ENCODE peak calls at places on chromosome 20, in ten cellular contexts. H is WTC11, Z is foreskin fibroblast, A is stomach, X is nephron progenitor cell, W is left ventricle myocardium inferior, R is adrenal gland, K is thoracic aorta, Q is endodermal cell, D is AG10803. O is an unnamed sample.

GRCh38 chr20:11401988-11402387 is 515.7 kb upstream of the BTBD3 start:
- DNase-seq in Q (no peak), H (no peak), D (no peak), Z (no peak), K (no peak), R (no peak), A (no peak), W (no peak), X (no peak), O (no peak)

GRCh38 chr20:51462566-51463276 is 79.8 kb downstream of the NFATC2 start:
- DNase-seq in H (no peak), A (no peak), K (no peak), D (peak), Q (no peak), W (peak), X (no peak), R (peak), Z (peak), O (no peak)

GRCh38 chr20:62141397-62142251 is 1.6 kb downstream of the PSMA7 start:
- DNase-seq in X (no peak), A (no peak), K (no peak), Z (peak), W (no peak), Q (peak), D (peak), H (no peak), R (peak), O (no peak)

GRCh38 chr20:37424062-37424851 is 78.3 kb downstream of the SRC start:
- DNase-seq in W (no peak), Q (no peak), A (no peak), Z (no peak), R (no peak), X (no peak), H (no peak), D (no peak), K (no peak), O (no peak)

GRCh38 chr20:63100401-63100925 is 93.7 kb upstream of the BHLHE23 start:
- DNase-seq in W (peak), A (no peak), X (peak), Z (no peak), K (no peak), R (no peak), H (peak), D (no peak), Q (no peak), O (peak)

GRCh38 chr20:5844063-5844681 is 94.0 kb downstream of the SHLD1 start:
- DNase-seq in Z (peak), D (peak), H (no peak), W (no peak), K (no peak), X (no peak), A (no peak), R (peak), Q (no peak), O (no peak)

GRCh38 chr20:54397292-54398155 is 77.9 kb upstream of the DOK5 start:
- DNase-seq in W (no peak), R (no peak), Z (no peak), K (no peak), D (no peak), X (no peak), H (no peak), Q (no peak), A (no peak), O (no peak)

GRCh38 chr20:30985386-30985785 is 272.1 kb upstream of the DEFB115 start:
- DNase-seq in Q (peak), H (no peak), A (no peak), R (no peak), W (no peak), D (no peak), Z (no peak), X (no peak), K (no peak), O (no peak)

GRCh38 chr20:47870475-47870874 is 85.2 kb upstream of the SULF2 start:
- DNase-seq in K (no peak), R (no peak), Q (no peak), H (no peak), Z (no peak), X (no peak), A (no peak), W (no peak), D (no peak), O (no peak)

GRCh38 chr20:21338291-21338690 is 35.2 kb downstream of the XRN2 start:
- DNase-seq in X (no peak), R (no peak), K (no peak), Q (no peak), A (no peak), H (no peak), W (no peak), D (no peak), Z (no peak), O (no peak)

GRCh38 chr20:62496525-62497218 is 20.9 kb upstream of the GATA5 start:
- DNase-seq in K (no peak), X (peak), W (no peak), Z (no peak), A (no peak), D (no peak), Q (peak), R (no peak), H (peak), O (peak)

GRCh38 chr20:58303547-58303946 is 6.0 kb upstream of the RAB22A start:
- DNase-seq in W (no peak), X (no peak), K (no peak), Z (peak), H (no peak), Q (no peak), A (no peak), R (no peak), D (no peak), O (no peak)

GRCh38 chr20:63750807-63751470 is 11.4 kb downstream of the SLC2A4RG start:
- DNase-seq in Q (peak), X (no peak), W (no peak), R (no peak), H (no peak), Z (no peak), D (no peak), K (no peak), A (no peak), O (no peak)

GRCh38 chr20:62010551-62011402 is 54.9 kb downstream of the TAF4 start:
- DNase-seq in D (peak), R (peak), Z (peak), H (peak), X (peak), K (no peak), A (peak), W (peak), Q (peak), O (peak)

GRCh38 chr20:62595491-62595890 is 46.8 kb upstream of the SLCO4A1 start:
- DNase-seq in D (peak), A (peak), W (peak), R (peak), X (peak), Q (no peak), H (no peak), Z (peak), K (no peak), O (no peak)

GRCh38 chr20:59006167-59006863 is 739 bp downstream of the CTSZ start:
- DNase-seq in D (peak), R (peak), W (no peak), H (no peak), K (no peak), Z (peak), A (no peak), X (no peak), Q (peak), O (peak)

GRCh38 chr20:57476641-57477461 is 48.1 kb downstream of the CTCFL start:
- DNase-seq in K (no peak), Z (no peak), X (no peak), Q (peak), R (no peak), H (peak), D (no peak), A (no peak), W (no peak), O (no peak)

GRCh38 chr20:4814696-4815252 is 93.1 kb downstream of the PRND start:
- DNase-seq in R (peak), K (no peak), Q (no peak), D (no peak), H (no peak), A (peak), W (peak), X (no peak), Z (no peak), O (no peak)

GRCh38 chr20:54122189-54122588 is 51.6 kb downstream of the CYP24A1 start:
- DNase-seq in W (no peak), Z (peak), D (peak), K (no peak), X (no peak), H (no peak), R (no peak), A (no peak), Q (no peak), O (no peak)

GRCh38 chr20:24806896-24807676 is 142.0 kb upstream of the CST7 start:
- DNase-seq in Q (no peak), R (no peak), H (no peak), D (no peak), A (no peak), W (no peak), Z (no peak), X (no peak), K (no peak), O (no peak)

GRCh38 chr20:9736373-9736772 is 102.5 kb downstream of the PAK5 start:
- DNase-seq in A (no peak), W (no peak), H (no peak), R (no peak), D (no peak), Z (no peak), X (no peak), Q (no peak), K (no peak), O (no peak)

GRCh38 chr20:60332523-60332922 is 374.3 kb downstream of the CDH26 start:
- DNase-seq in W (no peak), D (no peak), Q (no peak), Z (no peak), R (no peak), K (no peak), H (no peak), X (no peak), A (no peak), O (no peak)

GRCh38 chr20:33654680-33655161 is 7.4 kb upstream of the C20orf144 start:
- DNase-seq in Z (no peak), A (no peak), Q (no peak), H (no peak), R (no peak), X (no peak), D (no peak), K (no peak), W (peak), O (no peak)

GRCh38 chr20:34179636-34180360 is 61.4 kb upstream of the ASIP start:
- DNase-seq in K (no peak), W (no peak), D (peak), Z (no peak), X (no peak), A (no peak), Q (no peak), R (no peak), H (no peak), O (no peak)

GRCh38 chr20:50580016-50580747 is 70.0 kb downstream of the PTPN1 start:
- DNase-seq in Q (peak), A (peak), D (peak), Z (peak), H (peak), X (peak), K (no peak), R (peak), W (peak), O (peak)

GRCh38 chr20:18904624-18905023 is 91.0 kb downstream of the SCP2D1 start:
- DNase-seq in Q (peak), R (peak), K (no peak), D (peak), Z (no peak), H (peak), A (no peak), X (no peak), W (no peak), O (no peak)

GRCh38 chr20:56181593-56181992 is 66.9 kb upstream of the MC3R start:
- DNase-seq in W (no peak), A (no peak), Z (no peak), Q (no peak), R (no peak), K (no peak), H (no peak), D (no peak), X (no peak), O (no peak)
- TF ChIP-seq CTCF in W (peak), A (no peak), Z (no peak), Q (no peak), R (no peak), K (no peak), H (no peak), D (no peak), X (no peak), O (no peak)

GRCh38 chr20:44734938-44735337 is 10.7 kb upstream of the KCNK15 start:
- DNase-seq in K (no peak), A (no peak), Z (peak), X (no peak), H (peak), W (no peak), D (peak), Q (peak), R (no peak), O (no peak)
- TF ChIP-seq CTCF in K (peak), A (no peak), Z (no peak), X (peak), H (no peak), W (no peak), D (peak), Q (peak), R (no peak), O (peak)

GRCh38 chr20:8094415-8094818 is 37.6 kb upstream of the PLCB1 start:
- DNase-seq in K (peak), Z (peak), W (peak), H (no peak), A (peak), D (peak), Q (no peak), X (no peak), R (peak), O (no peak)
- TF ChIP-seq CTCF in K (no peak), Z (no peak), W (no peak), H (no peak), A (no peak), D (no peak), Q (no peak), X (no peak), R (no peak), O (no peak)

DNA sequence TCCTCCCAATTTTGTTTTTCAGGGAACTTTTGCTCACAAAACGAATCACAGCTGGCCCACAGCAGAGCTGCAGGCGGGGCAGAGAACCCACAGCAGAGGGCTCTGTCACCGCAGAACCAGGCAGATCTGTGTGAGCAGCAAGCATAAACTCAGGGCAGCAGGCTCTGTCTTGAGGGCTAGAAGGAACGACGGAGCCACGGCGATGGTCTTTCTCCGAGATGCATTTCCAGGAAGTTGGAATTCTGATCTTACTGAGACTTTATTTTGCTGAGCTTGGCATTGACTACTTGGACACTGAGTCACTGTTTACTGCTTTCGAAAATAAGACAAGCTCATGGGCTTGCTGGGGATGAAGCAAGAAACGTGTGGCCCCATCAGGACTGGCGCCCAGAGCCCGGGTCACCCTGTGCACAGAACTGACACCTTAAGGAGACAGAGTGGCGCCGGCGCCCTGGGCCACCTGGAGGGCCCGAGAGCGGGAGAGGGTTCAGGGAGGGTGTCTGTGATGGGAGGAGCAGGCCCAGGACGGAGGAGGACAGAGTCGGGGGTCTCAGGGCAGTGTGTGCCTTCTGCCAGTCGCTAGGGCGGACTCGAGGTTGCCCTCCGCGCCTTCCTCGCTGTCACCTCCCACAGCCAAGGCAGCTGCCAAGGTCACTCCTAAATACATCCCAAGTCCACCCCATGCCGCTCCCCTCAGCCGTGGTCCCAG is 106.2 kb upstream of the NXT1 start:
- DNase-seq in Q (no peak), W (no peak), X (no peak), A (no peak), H (no peak), Z (peak), R (no peak), K (no peak), D (peak), O (no peak)
- TF ChIP-seq CTCF in Q (no peak), W (no peak), X (no peak), A (no peak), H (no peak), Z (no peak), R (no peak), K (no peak), D (peak), O (no peak)

O was measured in glutamatergic neuron.